ENCODE peak calls at places on chromosomes 5 and 9, in eight cellular contexts. P is GM13977; M is anterior cingulate cortex; O is upper lobe of left lung; C is A673; R is RPMI7951; V is activated T-helper 1 cell treated with anti-CD3 and anti-CD28 coated beads, Interleukin-2, amount 50 U/mL, for 16 hours; G is activated T-cell treated with anti-CD3 and anti-CD28 coated beads for 1 hour. B is an unnamed sample.

GRCh38 chr9:34454571-34455065 is 3.8 kb downstream of the FAM219A start:
- DNase-seq in P (no peak), M (no peak), O (no peak), C (peak), R (peak), V (no peak), G (no peak), B (no peak)

GRCh38 chr9:3909966-3910650 is 384.3 kb upstream of the RFX3 start:
- DNase-seq in P (no peak), M (no peak), O (no peak), C (no peak), R (peak), V (no peak), G (no peak), B (no peak)

GRCh38 chr9:133738039-133738805 is at the start of gene SARDH:
- DNase-seq in P (peak), M (no peak), O (peak), C (peak), R (peak), V (no peak), G (peak), B (no peak)

GRCh38 chr5:83553000-83553486 is 81.5 kb downstream of the VCAN start:
- DNase-seq in P (no peak), M (no peak), O (no peak), C (no peak), R (peak), V (no peak), G (no peak), B (no peak)

GRCh38 chr9:119284587-119285337 is 84.5 kb downstream of the BRINP1 start:
- DNase-seq in P (no peak), M (peak), O (no peak), C (no peak), R (no peak), V (no peak), G (no peak), B (no peak)

GRCh38 chr5:134091626-134092121 is 22.8 kb upstream of the TCF7 start:
- DNase-seq in P (no peak), M (peak), O (no peak), C (no peak), R (no peak), V (no peak), G (no peak), B (no peak)

GRCh38 chr9:89408628-89409101 is 89.2 kb downstream of the SEMA4D start:
- DNase-seq in P (no peak), M (no peak), O (no peak), C (no peak), R (no peak), V (peak), G (peak), B (no peak)

GRCh38 chr9:137778336-137778735 is 99.2 kb upstream of the CACNA1B start:
- DNase-seq in P (no peak), M (no peak), O (no peak), C (no peak), R (no peak), V (no peak), G (no peak), B (no peak)